ENCODE peak calls at places on chromosomes 3 and 15, in six cellular contexts. One of them, this sample, is unnamed.

GRCh38 chr3:134008630-134009156 is 21.0 kb downstream of the SLCO2A1 start:
- DNase-seq in fibroblast of pulmonary artery: peak; percentile 82
- DNase-seq in right lobe of liver: no peak
- DNase-seq in Caco-2: no peak
- DNase-seq in fibroblast of lung: peak; percentile 54
- DNase-seq in heart right ventricle: no peak
- DNase-seq in this sample: no peak

GRCh38 chr15:42494998-42495360 is 455 bp upstream of the SNAP23 start:
- DNase-seq in Caco-2: peak; percentile 18
- DNase-seq in right lobe of liver: no peak
- DNase-seq in fibroblast of lung: peak; percentile 63
- DNase-seq in fibroblast of pulmonary artery: peak; percentile 81
- DNase-seq in heart right ventricle: no peak
- DNase-seq in this sample: peak; percentile 30

GRCh38 chr3:13627681-13628080 is 78.8 kb downstream of the FBLN2 start:
- DNase-seq in fibroblast of pulmonary artery: no peak
- DNase-seq in heart right ventricle: peak; percentile 6
- DNase-seq in right lobe of liver: peak; percentile 37
- DNase-seq in Caco-2: no peak
- DNase-seq in fibroblast of lung: no peak
- DNase-seq in this sample: no peak

GRCh38 chr3:42742688-42743087 is 30.4 kb downstream of the CCDC13 start:
- DNase-seq in fibroblast of pulmonary artery: no peak
- DNase-seq in Caco-2: no peak
- DNase-seq in heart right ventricle: no peak
- DNase-seq in right lobe of liver: no peak
- DNase-seq in fibroblast of lung: no peak
- DNase-seq in this sample: no peak

GRCh38 chr3:38137615-38138346 is 680 bp upstream of the MYD88 start:
- DNase-seq in heart right ventricle: no peak
- DNase-seq in fibroblast of pulmonary artery: no peak
- DNase-seq in right lobe of liver: peak; percentile 62
- DNase-seq in fibroblast of lung: no peak
- DNase-seq in Caco-2: peak; percentile 41
- DNase-seq in this sample: no peak

GRCh38 chr3:136595862-136596697 is 156.1 kb downstream of the STAG1 start:
- DNase-seq in fibroblast of lung: no peak
- DNase-seq in fibroblast of pulmonary artery: no peak
- DNase-seq in heart right ventricle: no peak
- DNase-seq in right lobe of liver: no peak
- DNase-seq in Caco-2: no peak
- DNase-seq in this sample: no peak

GRCh38 chr15:39623550-39623931 is 42.7 kb downstream of the THBS1 start:
- DNase-seq in heart right ventricle: no peak
- DNase-seq in fibroblast of pulmonary artery: no peak
- DNase-seq in right lobe of liver: no peak
- DNase-seq in Caco-2: no peak
- DNase-seq in fibroblast of lung: no peak
- DNase-seq in this sample: no peak

GRCh38 chr3:190166948-190167347 is 46.3 kb upstream of the P3H2 start:
- DNase-seq in right lobe of liver: no peak
- DNase-seq in fibroblast of lung: no peak
- DNase-seq in heart right ventricle: no peak
- DNase-seq in Caco-2: no peak
- DNase-seq in fibroblast of pulmonary artery: no peak
- DNase-seq in this sample: no peak

GRCh38 chr3:40019371-40019770 is 210.0 kb downstream of the MYRIP start:
- DNase-seq in heart right ventricle: no peak
- DNase-seq in fibroblast of pulmonary artery: no peak
- DNase-seq in Caco-2: no peak
- DNase-seq in fibroblast of lung: no peak
- DNase-seq in right lobe of liver: no peak
- DNase-seq in this sample: no peak

GRCh38 chr3:36647423-36647853 is 116.9 kb downstream of the DCLK3 start:
- DNase-seq in right lobe of liver: no peak
- DNase-seq in Caco-2: peak; percentile 7
- DNase-seq in heart right ventricle: no peak
- DNase-seq in fibroblast of pulmonary artery: peak; percentile 18
- DNase-seq in fibroblast of lung: peak; percentile 62
- DNase-seq in this sample: no peak

GRCh38 chr3:5006755-5007202 is 27.5 kb downstream of the BHLHE40 start:
- DNase-seq in heart right ventricle: no peak
- DNase-seq in fibroblast of pulmonary artery: no peak
- DNase-seq in right lobe of liver: no peak
- DNase-seq in fibroblast of lung: no peak
- DNase-seq in Caco-2: no peak
- DNase-seq in this sample: no peak

GRCh38 chr15:93040288-93041158 is 48.5 kb downstream of the RGMA start:
- DNase-seq in Caco-2: no peak
- DNase-seq in heart right ventricle: no peak
- DNase-seq in right lobe of liver: no peak
- DNase-seq in fibroblast of lung: no peak
- DNase-seq in fibroblast of pulmonary artery: no peak
- DNase-seq in this sample: no peak

GRCh38 chr15:37133619-37134018 is 33.3 kb upstream of the MEIS2 start:
- DNase-seq in fibroblast of pulmonary artery: peak; percentile 70
- DNase-seq in right lobe of liver: no peak
- DNase-seq in heart right ventricle: no peak
- DNase-seq in Caco-2: no peak
- DNase-seq in fibroblast of lung: peak; percentile 61
- DNase-seq in this sample: no peak

GRCh38 chr3:192931825-192932224 is 14.2 kb upstream of the MB21D2 start:
- DNase-seq in right lobe of liver: no peak
- DNase-seq in fibroblast of lung: no peak
- DNase-seq in heart right ventricle: no peak
- DNase-seq in fibroblast of pulmonary artery: no peak
- DNase-seq in Caco-2: no peak
- DNase-seq in this sample: no peak

GRCh38 chr3:139261754-139262632 is 81.8 kb upstream of the MRPS22 start:
- DNase-seq in Caco-2: no peak
- DNase-seq in heart right ventricle: no peak
- DNase-seq in right lobe of liver: no peak
- DNase-seq in fibroblast of pulmonary artery: no peak
- DNase-seq in fibroblast of lung: no peak
- DNase-seq in this sample: no peak

GRCh38 chr3:195897081-195897852 is 11.1 kb downstream of the TNK2 start:
- DNase-seq in right lobe of liver: peak; percentile 55
- DNase-seq in Caco-2: no peak
- DNase-seq in fibroblast of pulmonary artery: peak; percentile 68
- DNase-seq in fibroblast of lung: peak; percentile 51
- DNase-seq in heart right ventricle: no peak
- DNase-seq in this sample: no peak

GRCh38 chr3:41893977-41894376 is 67.9 kb downstream of the ULK4 start:
- DNase-seq in Caco-2: peak; percentile 44
- DNase-seq in right lobe of liver: no peak
- DNase-seq in fibroblast of pulmonary artery: peak; percentile 79
- DNase-seq in heart right ventricle: no peak
- DNase-seq in fibroblast of lung: peak; percentile 75
- DNase-seq in this sample: peak; percentile 45

GRCh38 chr3:29887450-29887849 is 606.6 kb downstream of the RBMS3 start:
- DNase-seq in fibroblast of pulmonary artery: no peak
- DNase-seq in fibroblast of lung: no peak
- DNase-seq in heart right ventricle: no peak
- DNase-seq in right lobe of liver: no peak
- DNase-seq in Caco-2: no peak
- DNase-seq in this sample: no peak

GRCh38 chr3:13009132-13009945 is 63.9 kb downstream of the IQSEC1 start:
- DNase-seq in right lobe of liver: peak; percentile 86
- DNase-seq in heart right ventricle: peak; percentile 71
- DNase-seq in fibroblast of pulmonary artery: no peak
- DNase-seq in fibroblast of lung: no peak
- DNase-seq in Caco-2: no peak
- DNase-seq in this sample: peak; percentile 81

GRCh38 chr15:44573386-44573785 is 36.4 kb downstream of the EIF3J start:
- DNase-seq in heart right ventricle: no peak
- DNase-seq in fibroblast of pulmonary artery: no peak
- DNase-seq in Caco-2: no peak
- DNase-seq in right lobe of liver: no peak
- DNase-seq in fibroblast of lung: no peak
- DNase-seq in this sample: no peak

GRCh38 chr3:70532806-70533205 is 220.4 kb upstream of the MDFIC2 start:
- DNase-seq in Caco-2: no peak
- DNase-seq in fibroblast of pulmonary artery: no peak
- DNase-seq in right lobe of liver: no peak
- DNase-seq in fibroblast of lung: no peak
- DNase-seq in heart right ventricle: no peak
- DNase-seq in this sample: no peak

GRCh38 chr3:160998581-160998980 is 106.6 kb downstream of the B3GALNT1 start:
- DNase-seq in right lobe of liver: no peak
- DNase-seq in heart right ventricle: no peak
- DNase-seq in fibroblast of lung: no peak
- DNase-seq in fibroblast of pulmonary artery: no peak
- DNase-seq in Caco-2: no peak
- DNase-seq in this sample: no peak

GRCh38 chr3:64220161-64220560 is 5.1 kb downstream of the PRICKLE2 start:
- DNase-seq in fibroblast of pulmonary artery: peak; percentile 90
- DNase-seq in Caco-2: no peak
- DNase-seq in right lobe of liver: no peak
- DNase-seq in fibroblast of lung: peak; percentile 77
- DNase-seq in heart right ventricle: no peak
- DNase-seq in this sample: no peak

GRCh38 chr3:16151109-16151508 is 23.4 kb upstream of the GALNT15 start:
- DNase-seq in fibroblast of pulmonary artery: peak; percentile 95
- DNase-seq in Caco-2: no peak
- DNase-seq in heart right ventricle: peak; percentile 71
- DNase-seq in fibroblast of lung: peak; percentile 89
- DNase-seq in right lobe of liver: peak; percentile 67
- DNase-seq in this sample: no peak

GRCh38 chr3:164233951-164234350 is 844.3 kb downstream of the SI start:
- DNase-seq in Caco-2: no peak
- DNase-seq in heart right ventricle: no peak
- DNase-seq in fibroblast of pulmonary artery: no peak
- DNase-seq in fibroblast of lung: no peak
- DNase-seq in right lobe of liver: no peak
- DNase-seq in this sample: no peak

GRCh38 chr3:83523470-83524073 is 1435.2 kb upstream of the CADM2 start:
- DNase-seq in fibroblast of lung: peak; percentile 46
- DNase-seq in Caco-2: peak; percentile 62
- DNase-seq in heart right ventricle: no peak
- DNase-seq in fibroblast of pulmonary artery: peak; percentile 59
- DNase-seq in right lobe of liver: no peak
- DNase-seq in this sample: peak; percentile 60

GRCh38 chr3:37971467-37971866 is 19.1 kb upstream of the VILL start:
- DNase-seq in Caco-2: no peak
- DNase-seq in right lobe of liver: no peak
- DNase-seq in heart right ventricle: no peak
- DNase-seq in fibroblast of lung: no peak
- DNase-seq in fibroblast of pulmonary artery: no peak
- DNase-seq in this sample: no peak

DNA sequence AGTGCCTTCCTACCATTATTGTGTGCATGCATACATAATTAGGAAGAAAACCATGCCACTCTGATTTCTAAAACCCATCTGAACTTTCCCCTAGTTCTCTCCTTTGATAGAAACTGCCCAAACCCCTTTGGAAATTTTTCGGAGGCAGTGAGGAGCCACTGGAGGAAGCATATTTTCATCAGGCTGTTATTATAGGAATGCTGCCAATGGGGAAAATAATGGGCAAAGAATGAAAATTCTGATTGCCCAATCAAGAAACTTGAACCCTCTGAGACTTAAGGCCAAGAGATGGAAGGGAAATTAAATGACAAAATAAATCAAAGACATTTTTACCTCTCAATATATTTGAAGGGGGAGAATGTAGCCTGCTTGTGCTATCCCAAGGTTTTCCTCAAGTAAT is 376.0 kb upstream of the PDZRN3 start:
- DNase-seq in heart right ventricle: no peak
- DNase-seq in Caco-2: no peak
- DNase-seq in fibroblast of lung: peak; percentile 67
- DNase-seq in right lobe of liver: no peak
- DNase-seq in fibroblast of pulmonary artery: peak; percentile 0
- DNase-seq in this sample: no peak
- TF ChIP-seq CTCF in heart right ventricle: no peak
- TF ChIP-seq CTCF in Caco-2: no peak
- TF ChIP-seq CTCF in fibroblast of lung: no peak
- TF ChIP-seq CTCF in right lobe of liver: no peak
- TF ChIP-seq CTCF in fibroblast of pulmonary artery: no peak
- TF ChIP-seq CTCF in this sample: no peak

GRCh38 chr3:121111914-121112612 is 204.1 kb downstream of the STXBP5L start:
- DNase-seq in heart right ventricle: no peak
- DNase-seq in fibroblast of lung: no peak
- DNase-seq in fibroblast of pulmonary artery: no peak
- DNase-seq in Caco-2: peak; percentile 49
- DNase-seq in right lobe of liver: no peak
- DNase-seq in this sample: no peak
- TF ChIP-seq CTCF in heart right ventricle: no peak
- TF ChIP-seq CTCF in fibroblast of lung: no peak
- TF ChIP-seq CTCF in fibroblast of pulmonary artery: no peak
- TF ChIP-seq CTCF in Caco-2: no peak
- TF ChIP-seq CTCF in right lobe of liver: no peak
- TF ChIP-seq CTCF in this sample: no peak

GRCh38 chr15:79219393-79220056 is 63.0 kb upstream of the ANKRD34C start:
- DNase-seq in heart right ventricle: no peak
- DNase-seq in fibroblast of lung: no peak
- DNase-seq in right lobe of liver: no peak
- DNase-seq in Caco-2: no peak
- DNase-seq in fibroblast of pulmonary artery: no peak
- DNase-seq in this sample: no peak

GRCh38 chr15:79221696-79222095 is 60.8 kb upstream of the ANKRD34C start:
- DNase-seq in heart right ventricle: no peak
- DNase-seq in fibroblast of pulmonary artery: no peak
- DNase-seq in fibroblast of lung: no peak
- DNase-seq in right lobe of liver: no peak
- DNase-seq in Caco-2: peak; percentile 48
- DNase-seq in this sample: peak; percentile 40

GRCh38 chr15:79213650-79214049 is 68.9 kb upstream of the ANKRD34C start:
- DNase-seq in fibroblast of lung: no peak
- DNase-seq in Caco-2: no peak
- DNase-seq in fibroblast of pulmonary artery: no peak
- DNase-seq in heart right ventricle: no peak
- DNase-seq in right lobe of liver: no peak
- DNase-seq in this sample: no peak

DNA sequence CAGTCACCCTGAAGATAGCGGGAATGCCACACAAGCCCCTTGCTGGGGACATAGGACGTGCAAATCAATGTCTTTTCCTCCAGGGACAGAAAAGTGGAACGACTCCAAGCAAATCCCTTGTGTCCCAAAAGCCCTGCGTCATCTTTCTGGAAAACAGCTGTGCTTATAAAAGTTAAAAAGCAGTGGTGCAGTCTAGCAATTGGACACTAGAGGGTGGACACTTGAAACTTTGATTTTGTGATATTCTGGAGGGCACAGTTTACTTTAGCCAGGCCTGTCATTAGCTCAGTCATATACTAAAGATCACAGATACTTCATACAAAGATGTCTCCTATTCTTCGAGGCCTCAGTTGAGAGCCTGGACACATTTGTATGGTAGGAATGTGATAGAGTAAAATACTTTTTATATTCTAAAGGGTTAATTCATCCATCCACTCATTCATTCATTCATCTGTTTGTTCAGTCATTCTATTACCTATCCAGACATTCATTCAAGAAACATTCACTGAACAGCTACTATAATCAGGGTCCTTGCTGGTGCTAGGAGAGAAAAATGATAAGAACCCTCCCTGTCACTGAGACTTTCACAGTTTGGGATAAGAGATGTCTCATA is 63.8 kb upstream of the ANKRD34C start:
- DNase-seq in Caco-2: no peak
- DNase-seq in fibroblast of pulmonary artery: peak; percentile 14
- DNase-seq in heart right ventricle: no peak
- DNase-seq in fibroblast of lung: peak; percentile 13
- DNase-seq in right lobe of liver: no peak
- DNase-seq in this sample: no peak
- TF ChIP-seq CTCF in Caco-2: peak; percentile 40
- TF ChIP-seq CTCF in fibroblast of pulmonary artery: peak; percentile 42
- TF ChIP-seq CTCF in heart right ventricle: peak; percentile 60
- TF ChIP-seq CTCF in fibroblast of lung: peak; percentile 40
- TF ChIP-seq CTCF in right lobe of liver: no peak
- TF ChIP-seq CTCF in this sample: peak; percentile 60

GRCh38 chr3:18501679-18502343 is 76.7 kb upstream of the SATB1 start:
- DNase-seq in fibroblast of lung: no peak
- DNase-seq in right lobe of liver: no peak
- DNase-seq in Caco-2: no peak
- DNase-seq in fibroblast of pulmonary artery: no peak
- DNase-seq in heart right ventricle: no peak
- DNase-seq in this sample: no peak
- TF ChIP-seq CTCF in fibroblast of lung: no peak
- TF ChIP-seq CTCF in right lobe of liver: no peak
- TF ChIP-seq CTCF in Caco-2: no peak
- TF ChIP-seq CTCF in fibroblast of pulmonary artery: no peak
- TF ChIP-seq CTCF in heart right ventricle: no peak
- TF ChIP-seq CTCF in this sample: no peak